ENCODE peak calls at places on chromosomes 5 and 9, in six cellular contexts. One of them, this sample, is unnamed.

GRCh38 chr9:95167998-95168397 is 149.5 kb downstream of the FANCC start:
- DNase-seq in mammary epithelial cell: peak
- DNase-seq in lower leg skin: no peak
- DNase-seq in BJ: peak
- DNase-seq in CD8-positive, alpha-beta T cell: peak
- DNase-seq in body of pancreas: peak
- DNase-seq in this sample: no peak

GRCh38 chr9:127451681-127452480 is 571 bp downstream of the LRSAM1 start:
- DNase-seq in mammary epithelial cell: peak
- DNase-seq in lower leg skin: peak
- DNase-seq in BJ: no peak
- DNase-seq in CD8-positive, alpha-beta T cell: peak
- DNase-seq in body of pancreas: peak
- DNase-seq in this sample: peak

GRCh38 chr5:149466457-149466972 is 84.7 kb downstream of the CSNK1A1 start:
- DNase-seq in mammary epithelial cell: peak
- DNase-seq in lower leg skin: no peak
- DNase-seq in BJ: no peak
- DNase-seq in CD8-positive, alpha-beta T cell: no peak
- DNase-seq in body of pancreas: no peak
- DNase-seq in this sample: no peak

GRCh38 chr9:97502222-97502983 is 937 bp downstream of the TMOD1 start:
- DNase-seq in mammary epithelial cell: no peak
- DNase-seq in lower leg skin: no peak
- DNase-seq in BJ: no peak
- DNase-seq in CD8-positive, alpha-beta T cell: no peak
- DNase-seq in body of pancreas: peak
- DNase-seq in this sample: peak

GRCh38 chr9:13131991-13132390 is 147.5 kb downstream of the MPDZ start:
- DNase-seq in mammary epithelial cell: no peak
- DNase-seq in lower leg skin: no peak
- DNase-seq in BJ: no peak
- DNase-seq in CD8-positive, alpha-beta T cell: no peak
- DNase-seq in body of pancreas: no peak
- DNase-seq in this sample: no peak

GRCh38 chr9:38451162-38451561 is 26.9 kb upstream of the IGFBPL1 start:
- DNase-seq in mammary epithelial cell: no peak
- DNase-seq in lower leg skin: no peak
- DNase-seq in BJ: no peak
- DNase-seq in CD8-positive, alpha-beta T cell: no peak
- DNase-seq in body of pancreas: no peak
- DNase-seq in this sample: no peak

GRCh38 chr5:98605010-98605425 is 168.4 kb upstream of the RGMB start:
- DNase-seq in mammary epithelial cell: no peak
- DNase-seq in lower leg skin: no peak
- DNase-seq in BJ: no peak
- DNase-seq in CD8-positive, alpha-beta T cell: no peak
- DNase-seq in body of pancreas: no peak
- DNase-seq in this sample: no peak

GRCh38 chr5:82397741-82398320 is 119.7 kb upstream of the RPS23 start:
- DNase-seq in mammary epithelial cell: peak
- DNase-seq in lower leg skin: no peak
- DNase-seq in BJ: no peak
- DNase-seq in CD8-positive, alpha-beta T cell: no peak
- DNase-seq in body of pancreas: no peak
- DNase-seq in this sample: no peak

GRCh38 chr9:13267743-13268142 is 11.7 kb downstream of the MPDZ start:
- DNase-seq in mammary epithelial cell: peak
- DNase-seq in lower leg skin: no peak
- DNase-seq in BJ: peak
- DNase-seq in CD8-positive, alpha-beta T cell: no peak
- DNase-seq in body of pancreas: no peak
- DNase-seq in this sample: no peak

GRCh38 chr5:150487199-150488061 is 20.5 kb upstream of the NDST1 start:
- DNase-seq in mammary epithelial cell: peak
- DNase-seq in lower leg skin: no peak
- DNase-seq in BJ: no peak
- DNase-seq in CD8-positive, alpha-beta T cell: no peak
- DNase-seq in body of pancreas: peak
- DNase-seq in this sample: peak
- TF ChIP-seq CTCF in mammary epithelial cell: peak
- TF ChIP-seq CTCF in lower leg skin: no peak
- TF ChIP-seq CTCF in BJ: peak
- TF ChIP-seq CTCF in CD8-positive, alpha-beta T cell: no peak
- TF ChIP-seq CTCF in body of pancreas: peak
- TF ChIP-seq CTCF in this sample: peak

GRCh38 chr5:151096001-151096373 is 15.2 kb upstream of the TNIP1 start:
- DNase-seq in mammary epithelial cell: no peak
- DNase-seq in lower leg skin: no peak
- DNase-seq in BJ: no peak
- DNase-seq in CD8-positive, alpha-beta T cell: no peak
- DNase-seq in body of pancreas: no peak
- DNase-seq in this sample: no peak

GRCh38 chr5:151095341-151096000 is 14.6 kb upstream of the TNIP1 start:
- DNase-seq in mammary epithelial cell: no peak
- DNase-seq in lower leg skin: no peak
- DNase-seq in BJ: no peak
- DNase-seq in CD8-positive, alpha-beta T cell: no peak
- DNase-seq in body of pancreas: peak
- DNase-seq in this sample: no peak

GRCh38 chr5:151094861-151095260 is 14.0 kb upstream of the TNIP1 start:
- DNase-seq in mammary epithelial cell: no peak
- DNase-seq in lower leg skin: no peak
- DNase-seq in BJ: no peak
- DNase-seq in CD8-positive, alpha-beta T cell: no peak
- DNase-seq in body of pancreas: no peak
- DNase-seq in this sample: no peak

GRCh38 chr5:151098185-151098813 is 17.5 kb upstream of the TNIP1 start:
- DNase-seq in mammary epithelial cell: no peak
- DNase-seq in lower leg skin: no peak
- DNase-seq in BJ: no peak
- DNase-seq in CD8-positive, alpha-beta T cell: no peak
- DNase-seq in body of pancreas: no peak
- DNase-seq in this sample: peak

DNA sequence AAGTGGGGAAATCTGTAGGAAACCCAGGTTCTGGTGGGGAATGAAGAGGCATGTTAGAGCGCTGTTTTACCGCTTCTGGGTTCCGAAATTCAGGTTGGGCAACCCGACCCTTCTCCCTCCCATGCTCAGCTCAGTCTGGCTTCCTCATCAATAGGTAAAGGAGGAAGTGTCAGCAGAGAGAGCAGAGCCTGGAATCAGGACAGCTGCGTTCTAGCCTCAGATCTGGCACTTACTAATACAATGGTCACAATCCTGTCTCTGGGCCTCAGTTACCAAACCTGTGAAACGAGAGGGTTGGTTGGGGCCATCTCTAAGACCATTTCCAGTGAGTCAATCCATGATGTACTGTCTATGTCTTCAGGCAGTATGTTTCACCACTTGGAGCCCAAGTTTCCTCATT is 16.2 kb upstream of the TNIP1 start:
- DNase-seq in mammary epithelial cell: no peak
- DNase-seq in lower leg skin: no peak
- DNase-seq in BJ: no peak
- DNase-seq in CD8-positive, alpha-beta T cell: no peak
- DNase-seq in body of pancreas: no peak
- DNase-seq in this sample: no peak
- TF ChIP-seq CTCF in mammary epithelial cell: no peak
- TF ChIP-seq CTCF in lower leg skin: no peak
- TF ChIP-seq CTCF in BJ: no peak
- TF ChIP-seq CTCF in CD8-positive, alpha-beta T cell: no peak
- TF ChIP-seq CTCF in body of pancreas: no peak
- TF ChIP-seq CTCF in this sample: no peak

GRCh38 chr9:3268260-3268659 is 257.5 kb downstream of the RFX3 start:
- DNase-seq in mammary epithelial cell: peak
- DNase-seq in lower leg skin: no peak
- DNase-seq in BJ: no peak
- DNase-seq in CD8-positive, alpha-beta T cell: no peak
- DNase-seq in body of pancreas: no peak
- DNase-seq in this sample: no peak

GRCh38 chr9:3277200-3277599 is 248.6 kb downstream of the RFX3 start:
- DNase-seq in mammary epithelial cell: no peak
- DNase-seq in lower leg skin: no peak
- DNase-seq in BJ: no peak
- DNase-seq in CD8-positive, alpha-beta T cell: no peak
- DNase-seq in body of pancreas: no peak
- DNase-seq in this sample: no peak

GRCh38 chr9:3271157-3271556 is 254.6 kb downstream of the RFX3 start:
- DNase-seq in mammary epithelial cell: no peak
- DNase-seq in lower leg skin: no peak
- DNase-seq in BJ: no peak
- DNase-seq in CD8-positive, alpha-beta T cell: no peak
- DNase-seq in body of pancreas: no peak
- DNase-seq in this sample: no peak

GRCh38 chr9:3271581-3271980 is 254.2 kb downstream of the RFX3 start:
- DNase-seq in mammary epithelial cell: no peak
- DNase-seq in lower leg skin: no peak
- DNase-seq in BJ: no peak
- DNase-seq in CD8-positive, alpha-beta T cell: no peak
- DNase-seq in body of pancreas: no peak
- DNase-seq in this sample: no peak
- TF ChIP-seq CTCF in mammary epithelial cell: no peak
- TF ChIP-seq CTCF in lower leg skin: no peak
- TF ChIP-seq CTCF in BJ: no peak
- TF ChIP-seq CTCF in CD8-positive, alpha-beta T cell: no peak
- TF ChIP-seq CTCF in body of pancreas: no peak
- TF ChIP-seq CTCF in this sample: no peak

GRCh38 chr9:121399883-121400607 is 30.0 kb upstream of the STOM start:
- DNase-seq in mammary epithelial cell: peak
- DNase-seq in lower leg skin: no peak
- DNase-seq in BJ: peak
- DNase-seq in CD8-positive, alpha-beta T cell: no peak
- DNase-seq in body of pancreas: peak
- DNase-seq in this sample: peak
- TF ChIP-seq CTCF in mammary epithelial cell: peak
- TF ChIP-seq CTCF in lower leg skin: no peak
- TF ChIP-seq CTCF in BJ: peak
- TF ChIP-seq CTCF in CD8-positive, alpha-beta T cell: peak
- TF ChIP-seq CTCF in body of pancreas: peak
- TF ChIP-seq CTCF in this sample: peak

DNA sequence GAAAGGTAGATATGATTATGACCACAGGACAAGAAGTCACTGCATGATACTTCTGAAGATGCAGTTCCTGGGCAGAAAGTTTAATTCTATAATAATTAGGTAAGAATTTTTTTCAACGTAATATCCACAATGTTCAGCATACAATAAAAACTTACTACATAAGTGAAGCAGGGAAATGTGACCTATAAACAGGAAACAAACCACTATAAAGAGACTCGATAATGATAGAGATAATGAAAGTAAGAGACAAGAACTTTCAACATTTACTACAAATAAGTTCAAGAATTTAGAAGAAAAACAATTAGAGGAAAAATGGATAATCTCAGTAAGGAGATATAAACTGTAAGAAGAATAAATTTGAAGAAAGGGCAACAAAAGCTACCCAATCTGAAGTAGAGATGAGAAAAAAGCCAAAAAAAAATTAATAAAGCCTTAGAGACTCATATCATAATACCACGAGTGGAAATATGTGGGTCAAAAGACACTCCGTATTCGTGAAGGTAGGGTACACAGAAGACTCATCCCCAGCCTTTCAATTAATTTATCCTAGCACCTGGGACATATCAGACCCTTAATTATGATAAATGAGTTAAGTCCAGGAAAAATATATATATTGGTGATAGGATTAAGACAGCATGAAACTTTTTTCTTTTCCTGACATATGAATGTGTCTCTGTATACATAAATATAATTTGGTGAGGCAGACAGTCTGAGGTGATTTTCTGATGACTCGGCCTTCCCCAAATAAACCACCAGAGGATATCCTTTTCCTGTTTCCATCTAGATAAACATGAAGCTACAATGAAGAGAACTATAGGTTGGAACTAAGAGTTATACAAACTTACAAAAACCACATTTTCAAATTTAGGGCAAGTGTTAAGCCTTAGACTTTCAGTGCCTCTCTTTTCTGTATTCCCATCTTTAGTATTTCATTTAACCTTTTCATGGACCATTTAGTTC is 120.4 kb downstream of the RAPGEF6 start:
- DNase-seq in mammary epithelial cell: peak
- DNase-seq in lower leg skin: no peak
- DNase-seq in BJ: no peak
- DNase-seq in CD8-positive, alpha-beta T cell: no peak
- DNase-seq in body of pancreas: no peak
- DNase-seq in this sample: peak
- TF ChIP-seq CTCF in mammary epithelial cell: no peak
- TF ChIP-seq CTCF in lower leg skin: no peak
- TF ChIP-seq CTCF in BJ: peak
- TF ChIP-seq CTCF in CD8-positive, alpha-beta T cell: peak
- TF ChIP-seq CTCF in body of pancreas: no peak
- TF ChIP-seq CTCF in this sample: no peak

GRCh38 chr5:180786398-180787005 is 16.1 kb downstream of the MGAT1 start:
- DNase-seq in mammary epithelial cell: no peak
- DNase-seq in lower leg skin: no peak
- DNase-seq in BJ: no peak
- DNase-seq in CD8-positive, alpha-beta T cell: no peak
- DNase-seq in body of pancreas: no peak
- DNase-seq in this sample: no peak

GRCh38 chr5:180787711-180788431 is 14.7 kb downstream of the MGAT1 start:
- DNase-seq in mammary epithelial cell: no peak
- DNase-seq in lower leg skin: no peak
- DNase-seq in BJ: no peak
- DNase-seq in CD8-positive, alpha-beta T cell: no peak
- DNase-seq in body of pancreas: no peak
- DNase-seq in this sample: no peak

GRCh38 chr5:180785794-180786221 is 16.8 kb downstream of the MGAT1 start:
- DNase-seq in mammary epithelial cell: peak
- DNase-seq in lower leg skin: peak
- DNase-seq in BJ: peak
- DNase-seq in CD8-positive, alpha-beta T cell: no peak
- DNase-seq in body of pancreas: peak
- DNase-seq in this sample: no peak

GRCh38 chr5:180785151-180785781 is 17.3 kb downstream of the MGAT1 start:
- DNase-seq in mammary epithelial cell: no peak
- DNase-seq in lower leg skin: peak
- DNase-seq in BJ: peak
- DNase-seq in CD8-positive, alpha-beta T cell: no peak
- DNase-seq in body of pancreas: peak
- DNase-seq in this sample: no peak

GRCh38 chr5:180787025-180787424 is 15.6 kb downstream of the MGAT1 start:
- DNase-seq in mammary epithelial cell: no peak
- DNase-seq in lower leg skin: peak
- DNase-seq in BJ: no peak
- DNase-seq in CD8-positive, alpha-beta T cell: no peak
- DNase-seq in body of pancreas: no peak
- DNase-seq in this sample: no peak
- TF ChIP-seq CTCF in mammary epithelial cell: no peak
- TF ChIP-seq CTCF in lower leg skin: no peak
- TF ChIP-seq CTCF in BJ: no peak
- TF ChIP-seq CTCF in CD8-positive, alpha-beta T cell: no peak
- TF ChIP-seq CTCF in body of pancreas: no peak
- TF ChIP-seq CTCF in this sample: no peak